ENCODE peak calls at places on chromosomes 5 and 9, in eight cellular contexts. N is retinal pigment epithelial cell, H is ovary, A is spleen, P is stomach, R is psoas muscle, S is adrenal gland, T is left ventricle myocardium inferior. F is an unnamed sample.

GRCh38 chr5:67396975-67397374 is 200.4 kb upstream of the CD180 start:
- DNase-seq in N (no peak), H (no peak), A (no peak), P (no peak), R (no peak), S (no peak), T (no peak), F (no peak)

GRCh38 chr9:136151848-136152542 is 33.3 kb upstream of the TMEM250 start:
- DNase-seq in N (no peak), H (no peak), A (no peak), P (no peak), R (no peak), S (no peak), T (no peak), F (no peak)

GRCh38 chr5:92429642-92430041 is 1046.5 kb upstream of the ARRDC3 start:
- DNase-seq in N (no peak), H (no peak), A (no peak), P (no peak), R (no peak), S (no peak), T (no peak), F (no peak)

GRCh38 chr5:61245936-61246335 is 83.7 kb upstream of the SMIM15 start:
- DNase-seq in N (peak; percentile 60), H (no peak), A (no peak), P (peak; percentile 62), R (no peak), S (no peak), T (no peak), F (no peak)

GRCh38 chr5:154470172-154470571 is 7.9 kb downstream of the HAND1 start:
- DNase-seq in N (no peak), H (no peak), A (no peak), P (no peak), R (no peak), S (no peak), T (no peak), F (no peak)

GRCh38 chr5:1733369-1733768 is 66.3 kb downstream of the MRPL36 start:
- DNase-seq in N (no peak), H (no peak), A (no peak), P (no peak), R (no peak), S (no peak), T (no peak), F (no peak)

GRCh38 chr5:148776780-148777179 is 49.6 kb upstream of the ADRB2 start:
- DNase-seq in N (peak; percentile 42), H (no peak), A (no peak), P (peak; percentile 35), R (no peak), S (peak; percentile 7), T (no peak), F (no peak)

GRCh38 chr5:151214614-151215545 is 9.0 kb downstream of the CCDC69 start:
- DNase-seq in N (no peak), H (no peak), A (peak; percentile 94), P (no peak), R (no peak), S (peak; percentile 89), T (no peak), F (no peak)

GRCh38 chr5:124289641-124290201 is 456.7 kb downstream of the ZNF608 start:
- DNase-seq in N (no peak), H (no peak), A (no peak), P (peak; percentile 69), R (no peak), S (no peak), T (no peak), F (peak; percentile 31)

GRCh38 chr9:89779416-89779815 is 174.6 kb downstream of the GADD45G start:
- DNase-seq in N (no peak), H (no peak), A (no peak), P (no peak), R (no peak), S (no peak), T (no peak), F (no peak)

GRCh38 chr9:133598978-133599377 is 10.2 kb downstream of the FAM163B start:
- DNase-seq in N (no peak), H (no peak), A (no peak), P (no peak), R (no peak), S (no peak), T (no peak), F (no peak)

GRCh38 chr5:132496631-132497487 is 6.3 kb upstream of the IRF1 start:
- DNase-seq in N (peak; percentile 51), H (peak; percentile 90), A (peak; percentile 97), P (peak; percentile 93), R (peak; percentile 91), S (peak; percentile 95), T (peak; percentile 93), F (peak; percentile 59)

GRCh38 chr5:116455061-116455460 is 119.6 kb downstream of the SEMA6A start:
- DNase-seq in N (no peak), H (no peak), A (no peak), P (no peak), R (no peak), S (no peak), T (no peak), F (no peak)

GRCh38 chr5:139565411-139566305 is 4.5 kb downstream of the UBE2D2 start:
- DNase-seq in N (no peak), H (no peak), A (peak; percentile 83), P (no peak), R (no peak), S (peak; percentile 68), T (no peak), F (no peak)

GRCh38 chr9:110207071-110207923 is 662 bp downstream of the C9orf152 start:
- DNase-seq in N (no peak), H (no peak), A (no peak), P (peak; percentile 93), R (no peak), S (no peak), T (no peak), F (no peak)

GRCh38 chr5:167754501-167754941 is 536.9 kb upstream of the WWC1 start:
- DNase-seq in N (peak; percentile 30), H (no peak), A (no peak), P (no peak), R (no peak), S (no peak), T (no peak), F (no peak)

GRCh38 chr5:177513500-177513899 is 3.3 kb downstream of the DDX41 start:
- DNase-seq in N (no peak), H (no peak), A (peak; percentile 72), P (no peak), R (no peak), S (no peak), T (no peak), F (no peak)

GRCh38 chr9:102967979-102968378 is 27.2 kb upstream of the CYLC2 start:
- DNase-seq in N (no peak), H (no peak), A (peak; percentile 54), P (no peak), R (no peak), S (no peak), T (no peak), F (no peak)

GRCh38 chr9:124782661-124783574 is 6.0 kb downstream of the OLFML2A start:
- DNase-seq in N (no peak), H (no peak), A (peak; percentile 59), P (peak; percentile 22), R (no peak), S (no peak), T (no peak), F (peak; percentile 1)

GRCh38 chr5:41112486-41113455 is 41.6 kb upstream of the MROH2B start:
- DNase-seq in N (no peak), H (no peak), A (no peak), P (no peak), R (no peak), S (no peak), T (no peak), F (no peak)

GRCh38 chr5:68239485-68239884 is 23.9 kb downstream of the PIK3R1 start:
- DNase-seq in N (no peak), H (peak; percentile 70), A (peak; percentile 92), P (peak; percentile 63), R (peak; percentile 73), S (peak; percentile 91), T (peak; percentile 48), F (no peak)

GRCh38 chr9:88791105-88791805 is 200.0 kb upstream of the S1PR3 start:
- DNase-seq in N (no peak), H (no peak), A (no peak), P (no peak), R (no peak), S (peak; percentile 21), T (no peak), F (no peak)

GRCh38 chr9:136410500-136411287 is at the start of the genes ENTR1 and PMPCA:
- DNase-seq in N (peak; percentile 45), H (peak; percentile 95), A (peak; percentile 98), P (peak; percentile 95), R (peak; percentile 94), S (peak; percentile 93), T (peak; percentile 93), F (peak; percentile 91)

GRCh38 chr5:81924467-81924866 is 47.4 kb upstream of the ATG10 start:
- DNase-seq in N (no peak), H (peak; percentile 16), A (no peak), P (no peak), R (no peak), S (no peak), T (peak; percentile 41), F (no peak)

GRCh38 chr5:21644032-21644431 is 1209.1 kb downstream of the CDH12 start:
- DNase-seq in N (no peak), H (no peak), A (no peak), P (no peak), R (no peak), S (no peak), T (no peak), F (no peak)

GRCh38 chr9:28853487-28853886 is 1280.2 kb upstream of the C9orf72 start:
- DNase-seq in N (no peak), H (no peak), A (no peak), P (no peak), R (no peak), S (no peak), T (no peak), F (no peak)

GRCh38 chr5:154756203-154756870 is 1.2 kb downstream of the LARP1 start:
- DNase-seq in N (no peak), H (peak; percentile 68), A (peak; percentile 91), P (peak; percentile 50), R (peak; percentile 56), S (peak; percentile 63), T (peak; percentile 52), F (peak; percentile 32)

GRCh38 chr9:132411091-132411508 is 1.1 kb downstream of the CFAP77 start:
- DNase-seq in N (no peak), H (peak; percentile 42), A (peak; percentile 87), P (peak; percentile 65), R (no peak), S (peak; percentile 16), T (peak; percentile 32), F (no peak)
- H3K4me3 ChIP-seq in N (no peak overlapping the region), H (no peak overlapping the region), A (peak overlapping the region; percentile 54), P (peak overlapping the region; percentile 66), R (peak overlapping the region; percentile 59), S (no peak overlapping the region), T (peak overlapping the region; percentile 66), F (no peak overlapping the region)

GRCh38 chr9:123365287-123365880 is 9.4 kb downstream of the CRB2 start:
- DNase-seq in N (no peak), H (no peak), A (no peak), P (no peak), R (no peak), S (no peak), T (no peak), F (no peak)
- TF ChIP-seq CTCF in N (peak; percentile 53), H (no peak), A (no peak), P (no peak), R (no peak), S (no peak), T (no peak), F (no peak)

GRCh38 chr5:141343242-141343952 is at the start of gene PCDHGA3:
- DNase-seq in N (no peak), H (no peak), A (no peak), P (no peak), R (no peak), S (peak; percentile 32), T (no peak), F (no peak)
- H3K4me3 ChIP-seq in N (peak within 1 kb of the TSS; percentile 37), H (peak within 1 kb of the TSS; percentile 8), A (no peak within 1 kb of the TSS), P (peak within 1 kb of the TSS; percentile 17), R (peak within 1 kb of the TSS; percentile 56), S (no peak within 1 kb of the TSS), T (peak within 1 kb of the TSS; percentile 65), F (no peak within 1 kb of the TSS)

GRCh38 chr5:143685416-143685815 is 126.5 kb upstream of the HMHB1 start:
- DNase-seq in N (no peak), H (no peak), A (no peak), P (no peak), R (no peak), S (no peak), T (no peak), F (no peak)
- TF ChIP-seq CTCF in N (peak; percentile 45), H (no peak), A (no peak), P (no peak), R (peak; percentile 8), S (no peak), T (peak; percentile 50), F (no peak)